ENCODE peak calls at places on chromosome 11, in nine cellular contexts. Z is AG08395; P is stimulated activated CD4-positive, alpha-beta T cell treated with anti-CD3 and anti-CD28 coated beads, TNF-alpha, amount 100 ng/mL, for 48 hours; G is WTC11; V is LoVo; M is stimulated activated CD8-positive, alpha-beta memory T cell treated with anti-CD3 and anti-CD28 coated beads, Interleukin-2, amount 100 ng/mL, for 48 hours; A is T-helper 2 cell treated with Interferon-gamma antibody and Interleukin-4, amounts not matched to agents 5 μg/mL and 100 μg/mL, for 36 hours; D is CD8-positive, alpha-beta memory T cell; H is NCI-H345. S is an unnamed sample.

GRCh38 chr11:12180257-12181205 is 70.1 kb downstream of the MICAL2 start:
- DNase-seq in Z (no peak), P (no peak), G (no peak), V (no peak), M (no peak), A (no peak), D (no peak), H (no peak), S (no peak)

GRCh38 chr11:98036810-98037209 is 983.9 kb upstream of the CNTN5 start:
- DNase-seq in Z (no peak), P (no peak), G (no peak), V (no peak), M (no peak), A (no peak), D (no peak), H (no peak), S (no peak)

GRCh38 chr11:78381867-78382266 is 35.8 kb downstream of the GAB2 start:
- DNase-seq in Z (no peak), P (no peak), G (no peak), V (no peak), M (no peak), A (no peak), D (no peak), H (no peak), S (no peak)

GRCh38 chr11:76649964-76650363 is 20.6 kb downstream of the LRRC32 start:
- DNase-seq in Z (no peak), P (no peak), G (no peak), V (no peak), M (no peak), A (no peak), D (no peak), H (no peak), S (no peak)

GRCh38 chr11:86749861-86750401 is 50.4 kb upstream of the PRSS23 start:
- DNase-seq in Z (no peak), P (no peak), G (no peak), V (no peak), M (no peak), A (no peak), D (no peak), H (no peak), S (no peak)

GRCh38 chr11:114477946-114478537 is 38.8 kb downstream of the REXO2 start:
- DNase-seq in Z (no peak), P (no peak), G (no peak), V (no peak), M (no peak), A (no peak), D (no peak), H (no peak), S (no peak)

GRCh38 chr11:101030692-101031091 is 98.9 kb downstream of the PGR start:
- DNase-seq in Z (no peak), P (no peak), G (no peak), V (no peak), M (no peak), A (no peak), D (no peak), H (no peak), S (no peak)

GRCh38 chr11:92259861-92260260 is 35.2 kb downstream of the FAT3 start:
- DNase-seq in Z (no peak), P (no peak), G (no peak), V (no peak), M (no peak), A (no peak), D (no peak), H (peak), S (no peak)

GRCh38 chr11:34330653-34331052 is 27.2 kb downstream of the ABTB2 start:
- DNase-seq in Z (no peak), P (no peak), G (no peak), V (no peak), M (no peak), A (no peak), D (no peak), H (peak), S (no peak)

GRCh38 chr11:15489281-15489680 is 374.6 kb downstream of the INSC start:
- DNase-seq in Z (no peak), P (no peak), G (no peak), V (no peak), M (no peak), A (no peak), D (no peak), H (no peak), S (no peak)

S was measured in activated T-helper 1 cell treated with anti-CD3 and anti-CD28 coated beads, Interleukin-2, amount 50 U/mL, for 16 hours.